ENCODE peak calls at places on chromosomes 7 and 10, in four cellular contexts. One of them, this sample, is unnamed.

GRCh38 chr10:73909716-73910115 is 1.2 kb upstream of the PLAU start:
- DNase-seq in epithelial cell of esophagus: peak
- DNase-seq in dorsolateral prefrontal cortex: no peak
- DNase-seq in heart right ventricle: no peak
- DNase-seq in this sample: no peak

GRCh38 chr10:80590585-80591125 is 53.0 kb downstream of the SH2D4B start:
- DNase-seq in epithelial cell of esophagus: peak
- DNase-seq in dorsolateral prefrontal cortex: no peak
- DNase-seq in heart right ventricle: no peak
- DNase-seq in this sample: peak

GRCh38 chr7:95916573-95917371 is 144.4 kb downstream of the DYNC1I1 start:
- DNase-seq in epithelial cell of esophagus: peak
- DNase-seq in dorsolateral prefrontal cortex: peak
- DNase-seq in heart right ventricle: peak
- DNase-seq in this sample: peak

GRCh38 chr7:70356324-70356797 is 758.1 kb downstream of the AUTS2 start:
- DNase-seq in epithelial cell of esophagus: no peak
- DNase-seq in dorsolateral prefrontal cortex: no peak
- DNase-seq in heart right ventricle: no peak
- DNase-seq in this sample: no peak

GRCh38 chr7:92461027-92462003 is 14.0 kb downstream of the GATAD1 start:
- DNase-seq in epithelial cell of esophagus: peak
- DNase-seq in dorsolateral prefrontal cortex: no peak
- DNase-seq in heart right ventricle: no peak
- DNase-seq in this sample: no peak

GRCh38 chr7:150753826-150754603 is 16.8 kb downstream of the GIMAP5 start:
- DNase-seq in epithelial cell of esophagus: peak
- DNase-seq in dorsolateral prefrontal cortex: no peak
- DNase-seq in heart right ventricle: no peak
- DNase-seq in this sample: no peak

GRCh38 chr10:106498675-106499074 is 665.8 kb downstream of the SORCS1 start:
- DNase-seq in epithelial cell of esophagus: no peak
- DNase-seq in dorsolateral prefrontal cortex: no peak
- DNase-seq in heart right ventricle: no peak
- DNase-seq in this sample: no peak

GRCh38 chr10:104297697-104298660 is 29.0 kb downstream of the GSTO2 start:
- DNase-seq in epithelial cell of esophagus: no peak
- DNase-seq in dorsolateral prefrontal cortex: no peak
- DNase-seq in heart right ventricle: no peak
- DNase-seq in this sample: no peak

GRCh38 chr10:132699411-132700167 is 86.4 kb downstream of the NKX6-2 start:
- DNase-seq in epithelial cell of esophagus: no peak
- DNase-seq in dorsolateral prefrontal cortex: peak
- DNase-seq in heart right ventricle: peak
- DNase-seq in this sample: peak

GRCh38 chr7:36601596-36601995 is 122.7 kb downstream of the AOAH start:
- DNase-seq in epithelial cell of esophagus: no peak
- DNase-seq in dorsolateral prefrontal cortex: no peak
- DNase-seq in heart right ventricle: no peak
- DNase-seq in this sample: no peak

GRCh38 chr10:48594799-48595198 is 10.1 kb downstream of the ARHGAP22 start:
- DNase-seq in epithelial cell of esophagus: no peak
- DNase-seq in dorsolateral prefrontal cortex: no peak
- DNase-seq in heart right ventricle: no peak
- DNase-seq in this sample: no peak

GRCh38 chr7:121752706-121753105 is 120.3 kb upstream of the PTPRZ1 start:
- DNase-seq in epithelial cell of esophagus: peak
- DNase-seq in dorsolateral prefrontal cortex: no peak
- DNase-seq in heart right ventricle: no peak
- DNase-seq in this sample: no peak

GRCh38 chr7:68485253-68485914 is 1112.9 kb upstream of the AUTS2 start:
- DNase-seq in epithelial cell of esophagus: no peak
- DNase-seq in dorsolateral prefrontal cortex: no peak
- DNase-seq in heart right ventricle: no peak
- DNase-seq in this sample: no peak

GRCh38 chr10:32972454-32972853 is 14.4 kb upstream of the ITGB1 start:
- DNase-seq in epithelial cell of esophagus: no peak
- DNase-seq in dorsolateral prefrontal cortex: no peak
- DNase-seq in heart right ventricle: no peak
- DNase-seq in this sample: no peak

GRCh38 chr7:20435305-20435704 is 104.6 kb downstream of the ITGB8 start:
- DNase-seq in epithelial cell of esophagus: no peak
- DNase-seq in dorsolateral prefrontal cortex: no peak
- DNase-seq in heart right ventricle: peak
- DNase-seq in this sample: peak

GRCh38 chr7:74153736-74154135 is 20.4 kb upstream of the EIF4H start:
- DNase-seq in epithelial cell of esophagus: no peak
- DNase-seq in dorsolateral prefrontal cortex: no peak
- DNase-seq in heart right ventricle: no peak
- DNase-seq in this sample: no peak

GRCh38 chr7:6654842-6655610 is 17.9 kb downstream of the ZNF316 start:
- DNase-seq in epithelial cell of esophagus: no peak
- DNase-seq in dorsolateral prefrontal cortex: peak
- DNase-seq in heart right ventricle: no peak
- DNase-seq in this sample: peak

GRCh38 chr7:25216837-25217236 is 11.4 kb downstream of the NPVF start:
- DNase-seq in epithelial cell of esophagus: peak
- DNase-seq in dorsolateral prefrontal cortex: no peak
- DNase-seq in heart right ventricle: no peak
- DNase-seq in this sample: no peak

GRCh38 chr7:8443871-8444756 is 10.7 kb downstream of the NXPH1 start:
- DNase-seq in epithelial cell of esophagus: no peak
- DNase-seq in dorsolateral prefrontal cortex: no peak
- DNase-seq in heart right ventricle: no peak
- DNase-seq in this sample: no peak

GRCh38 chr7:41881313-41882130 is 178.6 kb upstream of the INHBA start:
- DNase-seq in epithelial cell of esophagus: no peak
- DNase-seq in dorsolateral prefrontal cortex: no peak
- DNase-seq in heart right ventricle: no peak
- DNase-seq in this sample: no peak

GRCh38 chr7:108585843-108586242 is 16.2 kb downstream of the DNAJB9 start:
- DNase-seq in epithelial cell of esophagus: no peak
- DNase-seq in dorsolateral prefrontal cortex: no peak
- DNase-seq in heart right ventricle: no peak
- DNase-seq in this sample: no peak

DNA sequence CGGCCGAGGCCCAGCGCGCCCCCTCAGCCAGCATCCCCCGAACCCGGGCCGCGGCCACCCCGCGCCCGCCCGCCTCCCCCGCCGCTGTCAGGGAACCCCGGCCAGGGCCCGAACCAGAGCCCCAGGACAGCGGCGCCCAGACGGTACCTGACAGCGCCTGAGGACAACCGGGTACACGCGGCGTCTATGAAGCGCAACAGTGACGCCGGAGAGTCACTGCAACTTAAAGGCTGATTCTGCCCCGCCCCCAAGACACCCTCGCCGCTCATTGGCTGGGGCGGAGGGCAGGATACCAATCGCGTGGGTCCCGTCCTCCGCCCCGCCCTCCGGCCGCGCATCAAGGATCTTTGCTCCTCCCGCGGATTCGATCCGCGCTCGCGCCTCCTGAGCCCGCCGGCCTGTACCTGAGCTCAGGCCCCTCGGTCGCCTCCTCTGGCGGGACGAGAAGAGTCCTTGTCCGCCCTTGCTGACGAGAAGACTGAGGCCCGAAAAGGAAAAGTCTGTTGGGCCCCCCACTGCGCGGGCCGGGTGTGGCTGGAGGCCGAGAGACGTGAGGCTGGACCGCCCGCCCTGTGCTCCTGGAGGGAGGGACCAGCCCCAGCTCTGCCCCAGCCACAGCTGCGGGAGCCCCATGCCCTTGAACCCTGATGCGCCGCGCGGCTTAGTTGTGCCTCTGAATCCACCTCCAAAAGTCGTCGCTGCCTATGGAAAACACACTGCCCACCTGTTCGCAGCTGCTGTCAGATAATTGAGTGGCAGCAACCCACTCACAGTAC is at the start of gene OAT:
- DNase-seq in epithelial cell of esophagus: peak
- DNase-seq in dorsolateral prefrontal cortex: peak
- DNase-seq in heart right ventricle: peak
- DNase-seq in this sample: peak
- TF ChIP-seq CTCF in epithelial cell of esophagus: no peak
- TF ChIP-seq CTCF in dorsolateral prefrontal cortex: no peak
- TF ChIP-seq CTCF in heart right ventricle: peak
- TF ChIP-seq CTCF in this sample: no peak

GRCh38 chr7:104106106-104106505 is 101.7 kb downstream of the ORC5 start:
- DNase-seq in epithelial cell of esophagus: peak
- DNase-seq in dorsolateral prefrontal cortex: no peak
- DNase-seq in heart right ventricle: no peak
- DNase-seq in this sample: no peak
- TF ChIP-seq CTCF in epithelial cell of esophagus: no peak
- TF ChIP-seq CTCF in dorsolateral prefrontal cortex: peak
- TF ChIP-seq CTCF in heart right ventricle: no peak
- TF ChIP-seq CTCF in this sample: no peak

DNA sequence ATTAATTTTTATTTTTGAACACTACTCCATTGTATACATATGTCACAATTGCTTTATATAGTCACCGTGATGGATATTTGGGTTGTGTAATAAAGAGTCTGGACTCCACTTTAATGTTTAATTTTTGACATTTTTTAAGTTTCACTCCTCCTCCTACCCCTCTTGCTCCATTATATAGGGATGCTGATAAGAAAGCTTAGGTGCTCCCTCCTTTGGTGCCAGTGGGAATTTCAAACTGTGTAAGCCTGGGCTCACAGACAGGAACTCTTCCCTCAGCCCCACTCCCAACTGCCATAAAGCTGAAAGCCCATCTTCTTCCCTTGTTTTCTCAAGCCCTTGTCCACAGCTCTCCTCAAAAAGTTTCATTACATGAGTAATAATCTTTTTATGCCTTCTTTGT is 47.6 kb downstream of the TWIST1 start:
- DNase-seq in epithelial cell of esophagus: peak
- DNase-seq in dorsolateral prefrontal cortex: no peak
- DNase-seq in heart right ventricle: no peak
- DNase-seq in this sample: no peak
- TF ChIP-seq CTCF in epithelial cell of esophagus: peak
- TF ChIP-seq CTCF in dorsolateral prefrontal cortex: no peak
- TF ChIP-seq CTCF in heart right ventricle: no peak
- TF ChIP-seq CTCF in this sample: no peak

GRCh38 chr10:69885379-69886156 is 83.9 kb downstream of the COL13A1 start:
- DNase-seq in epithelial cell of esophagus: no peak
- DNase-seq in dorsolateral prefrontal cortex: no peak
- DNase-seq in heart right ventricle: no peak
- DNase-seq in this sample: no peak

GRCh38 chr10:69884686-69885085 is 83.0 kb downstream of the COL13A1 start:
- DNase-seq in epithelial cell of esophagus: no peak
- DNase-seq in dorsolateral prefrontal cortex: no peak
- DNase-seq in heart right ventricle: no peak
- DNase-seq in this sample: no peak

GRCh38 chr10:69883680-69884375 is 82.1 kb downstream of the COL13A1 start:
- DNase-seq in epithelial cell of esophagus: no peak
- DNase-seq in dorsolateral prefrontal cortex: no peak
- DNase-seq in heart right ventricle: no peak
- DNase-seq in this sample: no peak

GRCh38 chr10:69881202-69881601 is 79.5 kb downstream of the COL13A1 start:
- DNase-seq in epithelial cell of esophagus: no peak
- DNase-seq in dorsolateral prefrontal cortex: no peak
- DNase-seq in heart right ventricle: no peak
- DNase-seq in this sample: no peak

GRCh38 chr10:69883256-69883655 is 81.5 kb downstream of the COL13A1 start:
- DNase-seq in epithelial cell of esophagus: peak
- DNase-seq in dorsolateral prefrontal cortex: no peak
- DNase-seq in heart right ventricle: no peak
- DNase-seq in this sample: no peak
- TF ChIP-seq CTCF in epithelial cell of esophagus: peak
- TF ChIP-seq CTCF in dorsolateral prefrontal cortex: no peak
- TF ChIP-seq CTCF in heart right ventricle: no peak
- TF ChIP-seq CTCF in this sample: no peak

GRCh38 chr10:76037531-76037930 is 606.1 kb downstream of the LRMDA start:
- DNase-seq in epithelial cell of esophagus: no peak
- DNase-seq in dorsolateral prefrontal cortex: no peak
- DNase-seq in heart right ventricle: no peak
- DNase-seq in this sample: no peak

GRCh38 chr10:76040830-76041220 is 609.4 kb downstream of the LRMDA start:
- DNase-seq in epithelial cell of esophagus: no peak
- DNase-seq in dorsolateral prefrontal cortex: no peak
- DNase-seq in heart right ventricle: no peak
- DNase-seq in this sample: no peak

GRCh38 chr10:76036962-76037361 is 605.5 kb downstream of the LRMDA start:
- DNase-seq in epithelial cell of esophagus: peak
- DNase-seq in dorsolateral prefrontal cortex: no peak
- DNase-seq in heart right ventricle: no peak
- DNase-seq in this sample: no peak

GRCh38 chr10:76038696-76039095 is 607.3 kb downstream of the LRMDA start:
- DNase-seq in epithelial cell of esophagus: no peak
- DNase-seq in dorsolateral prefrontal cortex: no peak
- DNase-seq in heart right ventricle: no peak
- DNase-seq in this sample: no peak

DNA sequence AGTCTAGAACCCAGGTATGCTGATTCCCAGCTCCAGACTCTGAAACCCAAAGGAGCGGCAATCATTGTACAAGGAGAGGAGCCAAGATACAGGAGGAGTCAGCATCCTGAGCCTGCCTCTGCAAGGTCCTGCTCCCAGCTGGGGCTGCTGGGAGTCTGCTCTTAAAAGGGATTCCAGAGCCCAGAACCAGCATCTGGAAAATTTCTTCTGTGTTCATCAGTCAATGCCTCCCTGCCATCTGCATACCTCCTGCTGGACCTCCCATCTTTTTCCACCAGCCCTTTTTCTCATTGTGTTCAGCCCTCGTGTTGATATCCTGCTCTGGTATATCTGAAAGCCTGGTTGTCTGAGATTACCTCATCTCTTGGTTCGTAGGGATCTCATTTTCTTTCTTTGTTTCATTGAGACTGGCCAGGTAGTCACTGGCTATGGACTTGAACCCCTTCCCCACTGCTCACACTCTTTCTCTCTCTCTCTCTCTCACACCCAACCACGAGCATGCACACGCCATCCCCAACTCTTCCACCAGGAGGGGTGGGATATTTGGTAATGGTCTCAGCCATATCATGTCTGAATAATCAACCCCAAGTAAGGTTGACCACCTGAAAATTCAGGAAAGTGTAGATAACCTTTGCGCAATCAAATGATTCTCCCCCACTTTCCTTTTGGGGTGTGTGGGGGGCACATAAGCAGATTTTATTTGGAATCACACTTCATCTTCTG is 608.8 kb downstream of the LRMDA start:
- DNase-seq in epithelial cell of esophagus: no peak
- DNase-seq in dorsolateral prefrontal cortex: no peak
- DNase-seq in heart right ventricle: no peak
- DNase-seq in this sample: no peak
- TF ChIP-seq CTCF in epithelial cell of esophagus: no peak
- TF ChIP-seq CTCF in dorsolateral prefrontal cortex: no peak
- TF ChIP-seq CTCF in heart right ventricle: no peak
- TF ChIP-seq CTCF in this sample: no peak

DNA sequence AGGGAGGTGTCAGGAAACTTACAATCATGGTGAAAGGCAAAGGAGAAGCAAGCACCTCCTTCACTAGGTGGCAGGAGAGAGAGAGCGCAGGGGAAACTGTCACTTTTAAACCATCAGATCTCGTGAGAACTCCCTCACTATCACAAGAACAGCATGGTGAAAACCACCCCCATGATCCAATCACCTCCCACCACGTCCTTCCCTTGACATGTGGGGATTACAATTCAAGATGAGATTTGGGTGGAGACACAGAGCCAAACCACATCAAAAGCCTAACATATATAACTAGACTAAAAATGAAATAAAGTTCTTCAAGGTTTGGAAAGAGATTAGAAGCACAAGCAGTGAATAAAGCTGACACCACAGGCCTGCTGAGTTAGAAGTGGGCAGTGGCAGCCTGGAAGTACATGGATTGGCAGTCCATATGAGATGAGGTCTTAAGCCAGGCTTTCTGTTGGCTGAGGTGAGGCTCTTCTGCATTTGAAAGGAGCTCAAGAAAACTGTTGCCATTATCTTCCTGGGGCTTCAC is 96.4 kb upstream of the MDFIC start:
- DNase-seq in epithelial cell of esophagus: no peak
- DNase-seq in dorsolateral prefrontal cortex: no peak
- DNase-seq in heart right ventricle: no peak
- DNase-seq in this sample: no peak
- TF ChIP-seq CTCF in epithelial cell of esophagus: no peak
- TF ChIP-seq CTCF in dorsolateral prefrontal cortex: no peak
- TF ChIP-seq CTCF in heart right ventricle: no peak
- TF ChIP-seq CTCF in this sample: no peak